ENCODE peak calls at places on chromosomes 12 and 14, in seven cellular contexts. One of them, this sample, is unnamed.

GRCh38 chr12:71551529-71551928 is 111.9 kb downstream of the LGR5 start:
- DNase-seq in H9: no peak
- DNase-seq in neuronal stem cell: no peak
- DNase-seq in trophoblast cell: no peak
- DNase-seq in mesenchymal stem cell: peak; percentile 41
- DNase-seq in IMR-90: peak; percentile 15
- DNase-seq in H1: no peak
- DNase-seq in this sample: no peak

GRCh38 chr12:11706509-11707331 is 57.2 kb downstream of the ETV6 start:
- DNase-seq in H9: no peak
- DNase-seq in neuronal stem cell: no peak
- DNase-seq in trophoblast cell: no peak
- DNase-seq in mesenchymal stem cell: peak; percentile 58
- DNase-seq in IMR-90: peak; percentile 39
- DNase-seq in H1: no peak
- DNase-seq in this sample: no peak

GRCh38 chr12:89309452-89309802 is 42.9 kb downstream of the DUSP6 start:
- DNase-seq in H9: no peak
- DNase-seq in neuronal stem cell: no peak
- DNase-seq in trophoblast cell: no peak
- DNase-seq in mesenchymal stem cell: peak; percentile 17
- DNase-seq in IMR-90: no peak
- DNase-seq in H1: no peak
- DNase-seq in this sample: no peak

GRCh38 chr12:51887476-51888315 is at the start of gene ANKRD33:
- DNase-seq in H9: peak; percentile 94
- DNase-seq in neuronal stem cell: no peak
- DNase-seq in trophoblast cell: peak; percentile 86
- DNase-seq in mesenchymal stem cell: peak; percentile 68
- DNase-seq in IMR-90: no peak
- DNase-seq in H1: no peak
- DNase-seq in this sample: peak; percentile 74

GRCh38 chr12:96131230-96131788 is 62.9 kb upstream of the ELK3 start:
- DNase-seq in H9: no peak
- DNase-seq in neuronal stem cell: no peak
- DNase-seq in trophoblast cell: no peak
- DNase-seq in mesenchymal stem cell: no peak
- DNase-seq in IMR-90: no peak
- DNase-seq in H1: no peak
- DNase-seq in this sample: no peak

GRCh38 chr14:24430682-24431568 is 1.2 kb downstream of the KHNYN start:
- DNase-seq in H9: no peak
- DNase-seq in neuronal stem cell: no peak
- DNase-seq in trophoblast cell: peak; percentile 28
- DNase-seq in mesenchymal stem cell: peak; percentile 85
- DNase-seq in IMR-90: peak; percentile 59
- DNase-seq in H1: no peak
- DNase-seq in this sample: peak; percentile 46

GRCh38 chr12:100793182-100793581 is 1.4 kb upstream of the ANO4 start:
- DNase-seq in H9: no peak
- DNase-seq in neuronal stem cell: no peak
- DNase-seq in trophoblast cell: no peak
- DNase-seq in mesenchymal stem cell: peak; percentile 48
- DNase-seq in IMR-90: peak; percentile 61
- DNase-seq in H1: no peak
- DNase-seq in this sample: peak; percentile 6

GRCh38 chr14:66444271-66444987 is 41.7 kb upstream of the CCDC196 start:
- DNase-seq in H9: no peak
- DNase-seq in neuronal stem cell: no peak
- DNase-seq in trophoblast cell: no peak
- DNase-seq in mesenchymal stem cell: no peak
- DNase-seq in IMR-90: peak; percentile 1
- DNase-seq in H1: no peak
- DNase-seq in this sample: peak; percentile 75

GRCh38 chr14:28704153-28704552 is 62.4 kb upstream of the FOXG1 start:
- DNase-seq in H9: no peak
- DNase-seq in neuronal stem cell: no peak
- DNase-seq in trophoblast cell: no peak
- DNase-seq in mesenchymal stem cell: no peak
- DNase-seq in IMR-90: no peak
- DNase-seq in H1: no peak
- DNase-seq in this sample: no peak

GRCh38 chr12:30926243-30927209 is at the start of gene TSPAN11:
- DNase-seq in H9: peak; percentile 76
- DNase-seq in neuronal stem cell: peak; percentile 80
- DNase-seq in trophoblast cell: no peak
- DNase-seq in mesenchymal stem cell: peak; percentile 85
- DNase-seq in IMR-90: peak; percentile 26
- DNase-seq in H1: peak; percentile 27
- DNase-seq in this sample: peak; percentile 64

GRCh38 chr12:25806271-25806670 is 152.2 kb upstream of the RASSF8 start:
- DNase-seq in H9: no peak
- DNase-seq in neuronal stem cell: no peak
- DNase-seq in trophoblast cell: no peak
- DNase-seq in mesenchymal stem cell: no peak
- DNase-seq in IMR-90: peak; percentile 72
- DNase-seq in H1: no peak
- DNase-seq in this sample: no peak

GRCh38 chr14:75418779-75419768 is 8.7 kb upstream of the JDP2 start:
- DNase-seq in H9: peak; percentile 92
- DNase-seq in neuronal stem cell: peak; percentile 33
- DNase-seq in trophoblast cell: no peak
- DNase-seq in mesenchymal stem cell: no peak
- DNase-seq in IMR-90: no peak
- DNase-seq in H1: peak; percentile 79
- DNase-seq in this sample: peak; percentile 97

DNA sequence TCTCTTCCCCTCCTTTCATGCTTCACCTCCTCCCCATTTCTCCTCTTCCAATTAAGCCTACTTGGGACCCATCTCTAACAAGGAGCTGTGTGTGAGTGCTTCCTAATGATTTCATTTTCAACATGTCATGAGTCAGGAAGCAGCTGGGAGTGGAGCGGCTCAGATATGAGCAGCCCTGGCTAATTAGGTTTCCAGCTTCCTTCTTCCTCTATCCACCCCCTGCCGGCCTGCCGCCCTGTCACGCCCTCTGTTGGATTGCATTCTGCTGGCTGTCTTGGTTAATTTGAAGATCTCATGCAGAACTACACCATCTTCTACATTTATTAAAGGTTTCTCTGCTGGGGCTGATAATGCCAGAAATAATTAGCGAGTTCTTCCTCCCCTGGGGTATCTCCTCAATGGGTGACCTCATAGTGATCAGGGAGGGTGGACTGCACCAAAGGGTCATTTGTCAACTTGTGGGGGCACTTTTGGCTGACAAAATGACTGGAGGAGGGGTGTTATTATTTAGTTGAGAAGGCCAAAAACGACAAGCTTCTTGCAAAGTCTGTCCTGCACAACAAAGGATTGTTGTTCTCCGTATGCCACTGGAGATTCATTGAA is 300.9 kb upstream of the SRRM4 start:
- DNase-seq in H9: peak; percentile 50
- DNase-seq in neuronal stem cell: peak; percentile 32
- DNase-seq in trophoblast cell: no peak
- DNase-seq in mesenchymal stem cell: no peak
- DNase-seq in IMR-90: no peak
- DNase-seq in H1: no peak
- DNase-seq in this sample: peak; percentile 57
- H3K18ac ChIP-seq in H9: no peak overlapping the region
- H3K18ac ChIP-seq in neuronal stem cell: no peak overlapping the region
- H3K18ac ChIP-seq in trophoblast cell: no peak overlapping the region
- H3K18ac ChIP-seq in mesenchymal stem cell: no peak overlapping the region
- H3K18ac ChIP-seq in IMR-90: no peak overlapping the region
- H3K18ac ChIP-seq in H1: no peak overlapping the region
- H3K18ac ChIP-seq in this sample: no peak overlapping the region

GRCh38 chr12:57528831-57529555 is 6.4 kb downstream of the MBD6 start:
- DNase-seq in H9: no peak
- DNase-seq in neuronal stem cell: no peak
- DNase-seq in trophoblast cell: no peak
- DNase-seq in mesenchymal stem cell: no peak
- DNase-seq in IMR-90: no peak
- DNase-seq in H1: no peak
- DNase-seq in this sample: no peak
- H2BK120ac ChIP-seq in H9: no peak overlapping the region
- H2BK120ac ChIP-seq in neuronal stem cell: no peak overlapping the region
- H2BK120ac ChIP-seq in trophoblast cell: no peak overlapping the region
- H2BK120ac ChIP-seq in mesenchymal stem cell: no peak overlapping the region
- H2BK120ac ChIP-seq in IMR-90: no peak overlapping the region
- H2BK120ac ChIP-seq in H1: no peak overlapping the region
- H2BK120ac ChIP-seq in this sample: no peak overlapping the region

GRCh38 chr12:56425940-56426438 is 23.2 kb downstream of the TIMELESS start:
- DNase-seq in H9: no peak
- DNase-seq in neuronal stem cell: no peak
- DNase-seq in trophoblast cell: no peak
- DNase-seq in mesenchymal stem cell: no peak
- DNase-seq in IMR-90: no peak
- DNase-seq in H1: no peak
- DNase-seq in this sample: no peak
- H3K18ac ChIP-seq in H9: no peak overlapping the region
- H3K18ac ChIP-seq in neuronal stem cell: no peak overlapping the region
- H3K18ac ChIP-seq in trophoblast cell: no peak overlapping the region
- H3K18ac ChIP-seq in mesenchymal stem cell: no peak overlapping the region
- H3K18ac ChIP-seq in IMR-90: no peak overlapping the region
- H3K18ac ChIP-seq in H1: no peak overlapping the region
- H3K18ac ChIP-seq in this sample: no peak overlapping the region

GRCh38 chr12:116130431-116130830 is 147.1 kb downstream of the MED13L start:
- DNase-seq in H9: no peak
- DNase-seq in neuronal stem cell: no peak
- DNase-seq in trophoblast cell: no peak
- DNase-seq in mesenchymal stem cell: peak; percentile 43
- DNase-seq in IMR-90: peak; percentile 67
- DNase-seq in H1: no peak
- DNase-seq in this sample: peak; percentile 87
- H2BK120ac ChIP-seq in H9: no peak overlapping the region
- H2BK120ac ChIP-seq in neuronal stem cell: no peak overlapping the region
- H2BK120ac ChIP-seq in trophoblast cell: no peak overlapping the region
- H2BK120ac ChIP-seq in mesenchymal stem cell: no peak overlapping the region
- H2BK120ac ChIP-seq in IMR-90: no peak overlapping the region
- H2BK120ac ChIP-seq in H1: no peak overlapping the region
- H2BK120ac ChIP-seq in this sample: no peak overlapping the region

GRCh38 chr14:61240206-61240605 is 40.9 kb downstream of the TMEM30B start:
- DNase-seq in H9: no peak
- DNase-seq in neuronal stem cell: no peak
- DNase-seq in trophoblast cell: no peak
- DNase-seq in mesenchymal stem cell: no peak
- DNase-seq in IMR-90: no peak
- DNase-seq in H1: no peak
- DNase-seq in this sample: no peak

GRCh38 chr14:61247935-61248334 is 33.2 kb downstream of the TMEM30B start:
- DNase-seq in H9: no peak
- DNase-seq in neuronal stem cell: no peak
- DNase-seq in trophoblast cell: no peak
- DNase-seq in mesenchymal stem cell: no peak
- DNase-seq in IMR-90: peak; percentile 91
- DNase-seq in H1: no peak
- DNase-seq in this sample: no peak

GRCh38 chr14:61238611-61239010 is 42.5 kb downstream of the TMEM30B start:
- DNase-seq in H9: no peak
- DNase-seq in neuronal stem cell: no peak
- DNase-seq in trophoblast cell: no peak
- DNase-seq in mesenchymal stem cell: no peak
- DNase-seq in IMR-90: no peak
- DNase-seq in H1: no peak
- DNase-seq in this sample: no peak

GRCh38 chr14:61246721-61247120 is 34.4 kb downstream of the TMEM30B start:
- DNase-seq in H9: no peak
- DNase-seq in neuronal stem cell: no peak
- DNase-seq in trophoblast cell: no peak
- DNase-seq in mesenchymal stem cell: no peak
- DNase-seq in IMR-90: no peak
- DNase-seq in H1: no peak
- DNase-seq in this sample: no peak

DNA sequence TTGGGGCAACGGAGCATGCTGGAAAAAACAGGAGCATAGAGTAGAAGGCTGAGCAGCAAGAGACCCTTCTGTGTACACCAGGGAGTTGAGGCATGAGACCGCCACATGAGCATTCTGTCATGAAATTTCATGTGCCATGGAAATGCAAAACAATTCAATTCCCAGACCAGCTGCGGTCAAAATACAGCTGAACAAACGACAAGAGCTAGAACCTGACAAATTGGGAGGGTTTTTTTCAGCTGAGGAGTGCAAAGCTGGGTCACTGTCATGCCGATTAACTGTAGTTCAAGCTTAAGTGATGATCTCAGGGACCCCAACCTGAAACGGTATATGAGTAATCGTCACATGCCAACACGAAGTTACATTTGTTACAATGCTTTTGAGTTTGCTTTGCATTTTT is 37.1 kb downstream of the TMEM30B start:
- DNase-seq in H9: no peak
- DNase-seq in neuronal stem cell: no peak
- DNase-seq in trophoblast cell: no peak
- DNase-seq in mesenchymal stem cell: no peak
- DNase-seq in IMR-90: no peak
- DNase-seq in H1: no peak
- DNase-seq in this sample: no peak
- H3K18ac ChIP-seq in H9: no peak overlapping the region
- H3K18ac ChIP-seq in neuronal stem cell: no peak overlapping the region
- H3K18ac ChIP-seq in trophoblast cell: no peak overlapping the region
- H3K18ac ChIP-seq in mesenchymal stem cell: no peak overlapping the region
- H3K18ac ChIP-seq in IMR-90: peak overlapping the region; percentile 29
- H3K18ac ChIP-seq in H1: no peak overlapping the region
- H3K18ac ChIP-seq in this sample: no peak overlapping the region